ENCODE peak calls at places on chromosome 15, in four cellular contexts. One of them, this sample, is unnamed.
A peak's percentile ranks its signal among the peaks of the same experiment; 100 is the strongest.

GRCh38 chr15:33119263-33119662 is 75.3 kb downstream of the FMN1 start:
- DNase-seq in PC-3: peak; percentile 46
- DNase-seq in iris pigment epithelial cell: no peak
- DNase-seq in fibroblast of the conjunctiva: no peak
- DNase-seq in this sample: no peak

GRCh38 chr15:58441376-58442070 is 9.7 kb downstream of the LIPC start:
- DNase-seq in PC-3: peak; percentile 71
- DNase-seq in iris pigment epithelial cell: peak; percentile 83
- DNase-seq in fibroblast of the conjunctiva: peak; percentile 81
- DNase-seq in this sample: peak; percentile 32

GRCh38 chr15:91279481-91279880 is 179.4 kb downstream of the SV2B start:
- DNase-seq in PC-3: no peak
- DNase-seq in iris pigment epithelial cell: no peak
- DNase-seq in fibroblast of the conjunctiva: no peak
- DNase-seq in this sample: no peak

GRCh38 chr15:22257047-22257667 is 176.8 kb downstream of the OR4M2 start:
- DNase-seq in PC-3: no peak
- DNase-seq in iris pigment epithelial cell: no peak
- DNase-seq in fibroblast of the conjunctiva: no peak
- DNase-seq in this sample: no peak

GRCh38 chr15:81235781-81236507 is 39.3 kb downstream of the IL16 start:
- DNase-seq in PC-3: peak; percentile 53
- DNase-seq in iris pigment epithelial cell: peak; percentile 98
- DNase-seq in fibroblast of the conjunctiva: peak; percentile 26
- DNase-seq in this sample: peak; percentile 97

GRCh38 chr15:93189562-93189961 is 100.6 kb upstream of the RGMA start:
- DNase-seq in PC-3: no peak
- DNase-seq in iris pigment epithelial cell: no peak
- DNase-seq in fibroblast of the conjunctiva: no peak
- DNase-seq in this sample: no peak

GRCh38 chr15:36682091-36682490 is 102.7 kb downstream of the CDIN1 start:
- DNase-seq in PC-3: peak; percentile 6
- DNase-seq in iris pigment epithelial cell: peak; percentile 91
- DNase-seq in fibroblast of the conjunctiva: no peak
- DNase-seq in this sample: peak; percentile 7

GRCh38 chr15:70569139-70569717 is 194.1 kb downstream of the UACA start:
- DNase-seq in PC-3: peak; percentile 54
- DNase-seq in iris pigment epithelial cell: peak; percentile 72
- DNase-seq in fibroblast of the conjunctiva: peak; percentile 38
- DNase-seq in this sample: peak; percentile 17

GRCh38 chr15:63860161-63860954 is 26.6 kb upstream of the HERC1 start:
- DNase-seq in PC-3: no peak
- DNase-seq in iris pigment epithelial cell: no peak
- DNase-seq in fibroblast of the conjunctiva: no peak
- DNase-seq in this sample: no peak

GRCh38 chr15:82810061-82810862 is 834 bp downstream of the WHAMM start:
- DNase-seq in PC-3: peak; percentile 39
- DNase-seq in iris pigment epithelial cell: peak; percentile 81
- DNase-seq in fibroblast of the conjunctiva: no peak
- DNase-seq in this sample: no peak

GRCh38 chr15:71448688-71449114 is 333.4 kb downstream of the THSD4 start:
- DNase-seq in PC-3: peak; percentile 90
- DNase-seq in iris pigment epithelial cell: peak; percentile 66
- DNase-seq in fibroblast of the conjunctiva: peak; percentile 51
- DNase-seq in this sample: peak; percentile 36

GRCh38 chr15:89964555-89964954 is 36.6 kb upstream of the ZNF710 start:
- DNase-seq in PC-3: no peak
- DNase-seq in iris pigment epithelial cell: no peak
- DNase-seq in fibroblast of the conjunctiva: no peak
- DNase-seq in this sample: no peak

GRCh38 chr15:101455291-101455916 is 34.1 kb downstream of the PCSK6 start:
- DNase-seq in PC-3: no peak
- DNase-seq in iris pigment epithelial cell: no peak
- DNase-seq in fibroblast of the conjunctiva: no peak
- DNase-seq in this sample: no peak

GRCh38 chr15:99443768-99444446 is 121.9 kb upstream of the MEF2A start:
- DNase-seq in PC-3: no peak
- DNase-seq in iris pigment epithelial cell: no peak
- DNase-seq in fibroblast of the conjunctiva: no peak
- DNase-seq in this sample: peak; percentile 20

GRCh38 chr15:58360421-58361090 is 71.2 kb upstream of the LIPC start:
- DNase-seq in PC-3: no peak
- DNase-seq in iris pigment epithelial cell: no peak
- DNase-seq in fibroblast of the conjunctiva: no peak
- DNase-seq in this sample: no peak

GRCh38 chr15:55683366-55683765 is 59.6 kb downstream of the PRTG start:
- DNase-seq in PC-3: no peak
- DNase-seq in iris pigment epithelial cell: peak; percentile 71
- DNase-seq in fibroblast of the conjunctiva: peak; percentile 63
- DNase-seq in this sample: peak; percentile 32

GRCh38 chr15:59051867-59052861 is 52.8 kb upstream of the CCNB2 start:
- DNase-seq in PC-3: no peak
- DNase-seq in iris pigment epithelial cell: no peak
- DNase-seq in fibroblast of the conjunctiva: no peak
- DNase-seq in this sample: no peak

GRCh38 chr15:82064824-82065223 is 19.0 kb upstream of the MEX3B start:
- DNase-seq in PC-3: no peak
- DNase-seq in iris pigment epithelial cell: peak; percentile 62
- DNase-seq in fibroblast of the conjunctiva: no peak
- DNase-seq in this sample: no peak

GRCh38 chr15:81914734-81915234 is 131.0 kb downstream of the MEX3B start:
- DNase-seq in PC-3: no peak
- DNase-seq in iris pigment epithelial cell: no peak
- DNase-seq in fibroblast of the conjunctiva: no peak
- DNase-seq in this sample: peak; percentile 57

GRCh38 chr15:63476229-63476632 is 28.2 kb upstream of the USP3 start:
- DNase-seq in PC-3: peak; percentile 68
- DNase-seq in iris pigment epithelial cell: peak; percentile 99
- DNase-seq in fibroblast of the conjunctiva: peak; percentile 89
- DNase-seq in this sample: peak; percentile 92